ENCODE peak calls at places on chromosomes 2 and 18, in eight cellular contexts. O is GM06990; G is A549; C is GM10248; U is hepatocyte; M is CD8-positive, alpha-beta T cell; H is kidney epithelial cell; R is body of pancreas. Z is an unnamed sample.

GRCh38 chr18:70289351-70290330 is 796 bp downstream of the SOCS6 start:
- DNase-seq in O (peak; percentile 63), G (no peak), C (peak; percentile 72), U (peak; percentile 77), M (no peak), H (no peak), R (peak; percentile 39), Z (peak; percentile 20)

GRCh38 chr2:229689307-229689839 is 25.0 kb downstream of the DNER start:
- DNase-seq in O (no peak), G (no peak), C (no peak), U (no peak), M (no peak), H (no peak), R (no peak), Z (no peak)

GRCh38 chr18:3086865-3087264 is 73.9 kb upstream of the LPIN2 start:
- DNase-seq in O (no peak), G (no peak), C (no peak), U (no peak), M (no peak), H (no peak), R (no peak), Z (no peak)

GRCh38 chr2:150625300-150625699 is 137.8 kb upstream of the RND3 start:
- DNase-seq in O (no peak), G (no peak), C (no peak), U (no peak), M (no peak), H (no peak), R (no peak), Z (no peak)

GRCh38 chr18:24187049-24187448 is 48.2 kb downstream of the CABYR start:
- DNase-seq in O (no peak), G (no peak), C (peak; percentile 35), U (no peak), M (no peak), H (no peak), R (no peak), Z (no peak)

GRCh38 chr18:58894937-58895336 is 30.3 kb downstream of the ZNF532 start:
- DNase-seq in O (no peak), G (no peak), C (no peak), U (no peak), M (no peak), H (no peak), R (no peak), Z (no peak)

GRCh38 chr2:238449909-238450417 is 23.2 kb downstream of the ASB1 start:
- DNase-seq in O (no peak), G (no peak), C (no peak), U (peak; percentile 43), M (no peak), H (no peak), R (peak; percentile 27), Z (no peak)

GRCh38 chr2:195563857-195564512 is 93.0 kb upstream of the SLC39A10 start:
- DNase-seq in O (no peak), G (no peak), C (no peak), U (no peak), M (no peak), H (no peak), R (no peak), Z (no peak)

GRCh38 chr2:235936493-235936892 is 231.7 kb downstream of the GBX2 start:
- DNase-seq in O (no peak), G (no peak), C (no peak), U (no peak), M (no peak), H (no peak), R (no peak), Z (no peak)
- TF ChIP-seq CTCF in O (peak; percentile 46), G (peak; percentile 53), C (peak; percentile 25), U (peak; percentile 35), M (no peak), H (peak; percentile 34), R (no peak), Z (no peak)

DNA sequence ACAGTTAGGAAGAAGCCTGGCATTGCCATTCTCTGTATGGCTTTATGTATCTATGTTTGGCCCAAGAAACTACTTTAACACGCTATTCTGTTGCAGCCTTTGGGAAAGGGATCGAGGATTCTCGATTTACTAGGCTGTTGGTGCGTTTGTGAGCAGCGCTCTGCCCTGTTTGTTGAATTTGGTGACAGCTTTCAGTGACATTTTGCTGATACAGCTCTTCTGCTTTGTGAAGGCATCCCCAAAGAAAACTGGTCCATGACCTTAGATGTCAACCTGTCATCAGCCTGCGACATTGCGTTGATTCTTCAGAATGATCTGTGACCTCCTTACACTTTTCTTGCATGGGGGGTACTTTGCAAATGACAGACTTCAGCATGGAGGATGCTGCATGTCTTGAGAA is 431.5 kb downstream of the ARHGAP15 start:
- DNase-seq in O (no peak), G (no peak), C (no peak), U (no peak), M (no peak), H (no peak), R (no peak), Z (no peak)
- TF ChIP-seq CTCF in O (no peak), G (no peak), C (no peak), U (no peak), M (no peak), H (no peak), R (no peak), Z (no peak)

DNA sequence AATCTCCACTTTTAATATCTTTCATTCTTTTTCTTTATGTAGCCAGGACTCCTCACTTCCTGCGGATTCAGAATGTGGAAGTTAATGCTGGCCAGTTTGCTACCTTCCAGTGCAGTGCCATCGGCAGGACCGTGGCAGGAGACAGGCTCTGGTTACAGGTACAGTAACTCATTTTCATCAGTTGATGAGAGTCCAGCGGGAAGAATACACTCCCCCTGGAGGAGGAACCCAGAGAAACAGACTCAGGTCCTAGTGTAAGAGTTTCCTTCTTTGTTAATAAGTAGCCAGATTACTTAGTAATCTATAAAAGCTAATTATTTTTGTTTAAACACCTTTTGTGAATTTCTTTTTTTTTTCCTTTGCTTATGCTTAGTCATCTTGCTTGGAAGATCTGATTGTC is 359.4 kb downstream of the PTPRM start:
- DNase-seq in O (no peak), G (peak; percentile 44), C (no peak), U (peak; percentile 43), M (no peak), H (peak; percentile 44), R (peak; percentile 53), Z (no peak)
- TF ChIP-seq CTCF in O (peak; percentile 14), G (peak; percentile 51), C (no peak), U (peak; percentile 30), M (no peak), H (peak; percentile 70), R (peak; percentile 21), Z (no peak)

GRCh38 chr2:120686511-120687168 is 49.0 kb upstream of the GLI2 start:
- DNase-seq in O (no peak), G (no peak), C (no peak), U (no peak), M (no peak), H (no peak), R (no peak), Z (no peak)
- TF ChIP-seq CTCF in O (peak; percentile 59), G (peak; percentile 48), C (peak; percentile 29), U (peak; percentile 19), M (no peak), H (peak; percentile 46), R (no peak), Z (no peak)

Z was measured in activated B cell treated with CpG ODN at 0.5 μM for 24 hours.